ENCODE peak calls at places on chromosomes 16 and 17, in seven cellular contexts. One of them, this sample, is unnamed.

GRCh38 chr17:63140255-63140654 is 174.2 kb downstream of the TANC2 start:
- DNase-seq in stimulated activated CD4-positive, alpha-beta T cell treated with anti-CD3 and anti-CD28 coated beads, Interleukin-15, amount 100 ng/mL, for 1 hour: no peak
- DNase-seq in activated T-helper 1 cell treated with anti-CD3 and anti-CD28 coated beads, Interleukin-2, amount 50 U/mL, for 16 hours: no peak
- DNase-seq in SW480: no peak
- DNase-seq in ELR: peak; percentile 11
- DNase-seq in epithelial cell of esophagus: no peak
- DNase-seq in left kidney: peak; percentile 15
- DNase-seq in this sample: no peak

GRCh38 chr17:45940826-45941225 is 46.5 kb downstream of the MAPT start:
- DNase-seq in stimulated activated CD4-positive, alpha-beta T cell treated with anti-CD3 and anti-CD28 coated beads, Interleukin-15, amount 100 ng/mL, for 1 hour: no peak
- DNase-seq in activated T-helper 1 cell treated with anti-CD3 and anti-CD28 coated beads, Interleukin-2, amount 50 U/mL, for 16 hours: no peak
- DNase-seq in SW480: no peak
- DNase-seq in ELR: no peak
- DNase-seq in epithelial cell of esophagus: no peak
- DNase-seq in left kidney: no peak
- DNase-seq in this sample: no peak

GRCh38 chr16:9362050-9362449 is 270.6 kb downstream of the HAPSTR1 start:
- DNase-seq in stimulated activated CD4-positive, alpha-beta T cell treated with anti-CD3 and anti-CD28 coated beads, Interleukin-15, amount 100 ng/mL, for 1 hour: no peak
- DNase-seq in activated T-helper 1 cell treated with anti-CD3 and anti-CD28 coated beads, Interleukin-2, amount 50 U/mL, for 16 hours: no peak
- DNase-seq in SW480: no peak
- DNase-seq in ELR: no peak
- DNase-seq in epithelial cell of esophagus: no peak
- DNase-seq in left kidney: no peak
- DNase-seq in this sample: no peak

GRCh38 chr17:29664743-29665479 is 42.2 kb upstream of the CORO6 start:
- DNase-seq in stimulated activated CD4-positive, alpha-beta T cell treated with anti-CD3 and anti-CD28 coated beads, Interleukin-15, amount 100 ng/mL, for 1 hour: no peak
- DNase-seq in activated T-helper 1 cell treated with anti-CD3 and anti-CD28 coated beads, Interleukin-2, amount 50 U/mL, for 16 hours: no peak
- DNase-seq in SW480: peak; percentile 8
- DNase-seq in ELR: peak; percentile 89
- DNase-seq in epithelial cell of esophagus: peak; percentile 89
- DNase-seq in left kidney: no peak
- DNase-seq in this sample: no peak

GRCh38 chr16:51049276-51049675 is 101.8 kb downstream of the SALL1 start:
- DNase-seq in stimulated activated CD4-positive, alpha-beta T cell treated with anti-CD3 and anti-CD28 coated beads, Interleukin-15, amount 100 ng/mL, for 1 hour: no peak
- DNase-seq in activated T-helper 1 cell treated with anti-CD3 and anti-CD28 coated beads, Interleukin-2, amount 50 U/mL, for 16 hours: no peak
- DNase-seq in SW480: no peak
- DNase-seq in ELR: no peak
- DNase-seq in epithelial cell of esophagus: peak; percentile 2
- DNase-seq in left kidney: no peak
- DNase-seq in this sample: no peak

GRCh38 chr16:27287051-27287811 is 18.7 kb upstream of the NSMCE1 start:
- DNase-seq in stimulated activated CD4-positive, alpha-beta T cell treated with anti-CD3 and anti-CD28 coated beads, Interleukin-15, amount 100 ng/mL, for 1 hour: no peak
- DNase-seq in activated T-helper 1 cell treated with anti-CD3 and anti-CD28 coated beads, Interleukin-2, amount 50 U/mL, for 16 hours: no peak
- DNase-seq in SW480: no peak
- DNase-seq in ELR: peak; percentile 46
- DNase-seq in epithelial cell of esophagus: no peak
- DNase-seq in left kidney: no peak
- DNase-seq in this sample: no peak

GRCh38 chr17:48184721-48185120 is 77.2 kb downstream of the SNX11 start:
- DNase-seq in stimulated activated CD4-positive, alpha-beta T cell treated with anti-CD3 and anti-CD28 coated beads, Interleukin-15, amount 100 ng/mL, for 1 hour: no peak
- DNase-seq in activated T-helper 1 cell treated with anti-CD3 and anti-CD28 coated beads, Interleukin-2, amount 50 U/mL, for 16 hours: no peak
- DNase-seq in SW480: no peak
- DNase-seq in ELR: no peak
- DNase-seq in epithelial cell of esophagus: no peak
- DNase-seq in left kidney: no peak
- DNase-seq in this sample: no peak

GRCh38 chr17:70054961-70055360 is 20.1 kb upstream of the KCNJ16 start:
- DNase-seq in stimulated activated CD4-positive, alpha-beta T cell treated with anti-CD3 and anti-CD28 coated beads, Interleukin-15, amount 100 ng/mL, for 1 hour: no peak
- DNase-seq in activated T-helper 1 cell treated with anti-CD3 and anti-CD28 coated beads, Interleukin-2, amount 50 U/mL, for 16 hours: no peak
- DNase-seq in SW480: no peak
- DNase-seq in ELR: no peak
- DNase-seq in epithelial cell of esophagus: no peak
- DNase-seq in left kidney: no peak
- DNase-seq in this sample: no peak

GRCh38 chr17:62111562-62112180 is 46.6 kb upstream of the MED13 start:
- DNase-seq in stimulated activated CD4-positive, alpha-beta T cell treated with anti-CD3 and anti-CD28 coated beads, Interleukin-15, amount 100 ng/mL, for 1 hour: no peak
- DNase-seq in activated T-helper 1 cell treated with anti-CD3 and anti-CD28 coated beads, Interleukin-2, amount 50 U/mL, for 16 hours: no peak
- DNase-seq in SW480: no peak
- DNase-seq in ELR: peak; percentile 15
- DNase-seq in epithelial cell of esophagus: no peak
- DNase-seq in left kidney: no peak
- DNase-seq in this sample: no peak

GRCh38 chr17:9862949-9863348 is 37.2 kb downstream of the GLP2R start:
- DNase-seq in stimulated activated CD4-positive, alpha-beta T cell treated with anti-CD3 and anti-CD28 coated beads, Interleukin-15, amount 100 ng/mL, for 1 hour: no peak
- DNase-seq in activated T-helper 1 cell treated with anti-CD3 and anti-CD28 coated beads, Interleukin-2, amount 50 U/mL, for 16 hours: no peak
- DNase-seq in SW480: no peak
- DNase-seq in ELR: no peak
- DNase-seq in epithelial cell of esophagus: no peak
- DNase-seq in left kidney: no peak
- DNase-seq in this sample: no peak

GRCh38 chr16:2785101-2785991 is 2.0 kb downstream of the PRSS33 start:
- DNase-seq in stimulated activated CD4-positive, alpha-beta T cell treated with anti-CD3 and anti-CD28 coated beads, Interleukin-15, amount 100 ng/mL, for 1 hour: peak; percentile 26
- DNase-seq in activated T-helper 1 cell treated with anti-CD3 and anti-CD28 coated beads, Interleukin-2, amount 50 U/mL, for 16 hours: no peak
- DNase-seq in SW480: peak; percentile 53
- DNase-seq in ELR: no peak
- DNase-seq in epithelial cell of esophagus: no peak
- DNase-seq in left kidney: peak; percentile 33
- DNase-seq in this sample: no peak

GRCh38 chr17:58319181-58320162 is 9.1 kb downstream of the TSPOAP1 start:
- DNase-seq in stimulated activated CD4-positive, alpha-beta T cell treated with anti-CD3 and anti-CD28 coated beads, Interleukin-15, amount 100 ng/mL, for 1 hour: no peak
- DNase-seq in activated T-helper 1 cell treated with anti-CD3 and anti-CD28 coated beads, Interleukin-2, amount 50 U/mL, for 16 hours: no peak
- DNase-seq in SW480: no peak
- DNase-seq in ELR: no peak
- DNase-seq in epithelial cell of esophagus: no peak
- DNase-seq in left kidney: no peak
- DNase-seq in this sample: no peak

GRCh38 chr16:89373355-89374110 is 116.8 kb downstream of the ANKRD11 start:
- DNase-seq in stimulated activated CD4-positive, alpha-beta T cell treated with anti-CD3 and anti-CD28 coated beads, Interleukin-15, amount 100 ng/mL, for 1 hour: no peak
- DNase-seq in activated T-helper 1 cell treated with anti-CD3 and anti-CD28 coated beads, Interleukin-2, amount 50 U/mL, for 16 hours: no peak
- DNase-seq in SW480: no peak
- DNase-seq in ELR: peak; percentile 52
- DNase-seq in epithelial cell of esophagus: no peak
- DNase-seq in left kidney: no peak
- DNase-seq in this sample: no peak

GRCh38 chr17:48012151-48012520 is 25.5 kb downstream of the COPZ2 start:
- DNase-seq in stimulated activated CD4-positive, alpha-beta T cell treated with anti-CD3 and anti-CD28 coated beads, Interleukin-15, amount 100 ng/mL, for 1 hour: peak; percentile 29
- DNase-seq in activated T-helper 1 cell treated with anti-CD3 and anti-CD28 coated beads, Interleukin-2, amount 50 U/mL, for 16 hours: peak; percentile 26
- DNase-seq in SW480: peak; percentile 29
- DNase-seq in ELR: peak; percentile 66
- DNase-seq in epithelial cell of esophagus: no peak
- DNase-seq in left kidney: peak; percentile 86
- DNase-seq in this sample: peak; percentile 50

GRCh38 chr16:66713076-66713475 is 16.5 kb upstream of the CMTM4 start:
- DNase-seq in stimulated activated CD4-positive, alpha-beta T cell treated with anti-CD3 and anti-CD28 coated beads, Interleukin-15, amount 100 ng/mL, for 1 hour: no peak
- DNase-seq in activated T-helper 1 cell treated with anti-CD3 and anti-CD28 coated beads, Interleukin-2, amount 50 U/mL, for 16 hours: no peak
- DNase-seq in SW480: no peak
- DNase-seq in ELR: no peak
- DNase-seq in epithelial cell of esophagus: no peak
- DNase-seq in left kidney: no peak
- DNase-seq in this sample: no peak

GRCh38 chr16:71927383-71927782 is 32.1 kb downstream of the IST1 start:
- DNase-seq in stimulated activated CD4-positive, alpha-beta T cell treated with anti-CD3 and anti-CD28 coated beads, Interleukin-15, amount 100 ng/mL, for 1 hour: no peak
- DNase-seq in activated T-helper 1 cell treated with anti-CD3 and anti-CD28 coated beads, Interleukin-2, amount 50 U/mL, for 16 hours: no peak
- DNase-seq in SW480: peak; percentile 43
- DNase-seq in ELR: peak; percentile 98
- DNase-seq in epithelial cell of esophagus: peak; percentile 76
- DNase-seq in left kidney: no peak
- DNase-seq in this sample: peak; percentile 61

GRCh38 chr16:85551319-85551978 is 61.7 kb upstream of the GSE1 start:
- DNase-seq in stimulated activated CD4-positive, alpha-beta T cell treated with anti-CD3 and anti-CD28 coated beads, Interleukin-15, amount 100 ng/mL, for 1 hour: no peak
- DNase-seq in activated T-helper 1 cell treated with anti-CD3 and anti-CD28 coated beads, Interleukin-2, amount 50 U/mL, for 16 hours: no peak
- DNase-seq in SW480: peak; percentile 45
- DNase-seq in ELR: no peak
- DNase-seq in epithelial cell of esophagus: no peak
- DNase-seq in left kidney: peak; percentile 52
- DNase-seq in this sample: no peak